ENCODE peak calls at places on chromosomes 12 and 14, in nine cellular contexts. U, R, Y, P, W, K, F, V and E are unnamed samples. For H3K36me3, the result is how much of the 10 kb centered on the place peaks cover.

GRCh38 chr12:92363295-92364146 is 217.9 kb upstream of the BTG1 start:
- DNase-seq in U (peak), R (peak), Y (no peak), P (peak), W (no peak), K (peak), F (peak), V (no peak), E (peak)

GRCh38 chr14:96071561-96071960 is 32.4 kb downstream of the C14orf132 start:
- DNase-seq in U (no peak), R (no peak), Y (no peak), P (no peak), W (no peak), K (no peak), F (no peak), V (no peak), E (no peak)

GRCh38 chr14:61470261-61470953 is 149.0 kb downstream of the PRKCH start:
- DNase-seq in U (no peak), R (peak), Y (no peak), P (no peak), W (no peak), K (peak), F (peak), V (no peak), E (no peak)

GRCh38 chr12:54058189-54058917 is 4.7 kb downstream of the HOXC4 start:
- DNase-seq in U (no peak), R (no peak), Y (no peak), P (no peak), W (no peak), K (no peak), F (no peak), V (no peak), E (no peak)

GRCh38 chr12:10641735-10642500 is 28.5 kb upstream of the MAGOHB start:
- DNase-seq in U (peak), R (no peak), Y (no peak), P (no peak), W (no peak), K (peak), F (no peak), V (no peak), E (no peak)

GRCh38 chr12:8941691-8942478 is 7.6 kb downstream of the M6PR start:
- DNase-seq in U (no peak), R (no peak), Y (no peak), P (no peak), W (no peak), K (no peak), F (no peak), V (no peak), E (no peak)

GRCh38 chr12:51911307-51911706 is 4.0 kb downstream of the ACVRL1 start:
- DNase-seq in U (no peak), R (no peak), Y (no peak), P (no peak), W (no peak), K (peak), F (no peak), V (no peak), E (no peak)

GRCh38 chr14:70640938-70641547 is 673 bp upstream of the TTC9 start:
- DNase-seq in U (peak), R (peak), Y (no peak), P (no peak), W (peak), K (peak), F (no peak), V (peak), E (peak)

GRCh38 chr12:70733385-70733784 is 96.2 kb upstream of the PTPRB start:
- DNase-seq in U (no peak), R (no peak), Y (peak), P (peak), W (no peak), K (peak), F (no peak), V (no peak), E (no peak)

GRCh38 chr12:57765003-57765697 is 1.7 kb downstream of the CYP27B1 start:
- DNase-seq in U (peak), R (no peak), Y (peak), P (no peak), W (peak), K (peak), F (no peak), V (no peak), E (peak)

GRCh38 chr12:42156232-42156631 is 11.6 kb upstream of the GXYLT1 start:
- DNase-seq in U (no peak), R (no peak), Y (no peak), P (no peak), W (no peak), K (no peak), F (no peak), V (no peak), E (no peak)

GRCh38 chr14:97456958-97457357 is 659.8 kb downstream of the VRK1 start:
- DNase-seq in U (no peak), R (no peak), Y (no peak), P (no peak), W (no peak), K (no peak), F (no peak), V (no peak), E (no peak)

GRCh38 chr12:102702447-102703114 is 214.5 kb downstream of the PAH start:
- DNase-seq in U (peak), R (peak), Y (peak), P (peak), W (peak), K (peak), F (peak), V (peak), E (no peak)

GRCh38 chr14:71169028-71169427 is 261.8 kb downstream of the PCNX1 start:
- DNase-seq in U (no peak), R (no peak), Y (no peak), P (no peak), W (no peak), K (no peak), F (no peak), V (no peak), E (no peak)

GRCh38 chr12:128040971-128041370 is 226.0 kb upstream of the TMEM132C start:
- DNase-seq in U (no peak), R (no peak), Y (no peak), P (no peak), W (no peak), K (no peak), F (no peak), V (no peak), E (no peak)

GRCh38 chr12:3047961-3048360 is 29.2 kb upstream of the TSPAN9 start:
- DNase-seq in U (no peak), R (peak), Y (no peak), P (no peak), W (no peak), K (peak), F (no peak), V (no peak), E (no peak)

GRCh38 chr12:115632323-115632722 is 645.2 kb downstream of the MED13L start:
- DNase-seq in U (no peak), R (no peak), Y (no peak), P (no peak), W (no peak), K (no peak), F (no peak), V (no peak), E (no peak)

GRCh38 chr12:120950807-120951206 is 27.5 kb upstream of the HNF1A start:
- DNase-seq in U (no peak), R (no peak), Y (no peak), P (no peak), W (no peak), K (no peak), F (no peak), V (no peak), E (no peak)

GRCh38 chr14:42192659-42193425 is 586.2 kb downstream of the LRFN5 start:
- DNase-seq in U (no peak), R (no peak), Y (no peak), P (no peak), W (no peak), K (peak), F (no peak), V (no peak), E (no peak)

GRCh38 chr12:88371416-88372183 is 208.7 kb downstream of the KITLG start:
- DNase-seq in U (peak), R (no peak), Y (no peak), P (peak), W (no peak), K (no peak), F (no peak), V (no peak), E (no peak)

GRCh38 chr12:54601841-54602240 is 13.4 kb upstream of the PPP1R1A start:
- DNase-seq in U (no peak), R (no peak), Y (no peak), P (no peak), W (no peak), K (no peak), F (no peak), V (no peak), E (no peak)

GRCh38 chr12:24754690-24755638 is 193.9 kb downstream of the BCAT1 start:
- DNase-seq in U (no peak), R (no peak), Y (peak), P (no peak), W (no peak), K (no peak), F (no peak), V (no peak), E (no peak)

GRCh38 chr12:15485466-15485865 is 163.2 kb downstream of the PTPRO start:
- DNase-seq in U (no peak), R (no peak), Y (no peak), P (no peak), W (no peak), K (no peak), F (no peak), V (no peak), E (no peak)

GRCh38 chr14:32081901-32082300 is 4.8 kb downstream of the ARHGAP5 start:
- DNase-seq in U (no peak), R (no peak), Y (no peak), P (no peak), W (no peak), K (no peak), F (no peak), V (no peak), E (no peak)

GRCh38 chr14:43003845-43004244 is 1397.2 kb downstream of the LRFN5 start:
- DNase-seq in U (no peak), R (no peak), Y (peak), P (no peak), W (no peak), K (no peak), F (no peak), V (no peak), E (no peak)

GRCh38 chr14:97329701-97330100 is 532.5 kb downstream of the VRK1 start:
- DNase-seq in U (no peak), R (no peak), Y (no peak), P (no peak), W (no peak), K (no peak), F (no peak), V (no peak), E (no peak)

GRCh38 chr12:116674643-116675183 is 63.2 kb downstream of the SPRING1 start:
- DNase-seq in U (no peak), R (no peak), Y (no peak), P (no peak), W (no peak), K (no peak), F (no peak), V (no peak), E (no peak)

GRCh38 chr14:33435911-33436310 is 497.2 kb downstream of the NPAS3 start:
- DNase-seq in U (no peak), R (no peak), Y (no peak), P (no peak), W (no peak), K (no peak), F (no peak), V (no peak), E (no peak)

GRCh38 chr12:120041386-120042231 is 52.6 kb downstream of the BICDL1 start:
- DNase-seq in U (no peak), R (no peak), Y (peak), P (no peak), W (no peak), K (no peak), F (no peak), V (no peak), E (no peak)

GRCh38 chr14:103250181-103250580 is 83.9 kb upstream of the EIF5 start:
- DNase-seq in U (no peak), R (no peak), Y (no peak), P (no peak), W (no peak), K (no peak), F (no peak), V (no peak), E (no peak)

GRCh38 chr12:632102-632696 is 31.0 kb downstream of the NINJ2 start:
- DNase-seq in U (no peak), R (peak), Y (peak), P (peak), W (peak), K (peak), F (no peak), V (no peak), E (no peak)

GRCh38 chr12:105641742-105642141 is 311.3 kb downstream of the C12orf75 start:
- DNase-seq in U (no peak), R (peak), Y (no peak), P (no peak), W (no peak), K (no peak), F (no peak), V (no peak), E (no peak)

GRCh38 chr14:100304825-100305445 is 1.3 kb downstream of the SLC25A29 start:
- DNase-seq in U (peak), R (no peak), Y (no peak), P (peak), W (peak), K (peak), F (peak), V (no peak), E (no peak)
- TF ChIP-seq POLR2A in U (peak), R (no peak), Y (no peak), P (no peak), W (no peak), K (no peak), F (no peak), V (no peak), E (no peak)

DNA sequence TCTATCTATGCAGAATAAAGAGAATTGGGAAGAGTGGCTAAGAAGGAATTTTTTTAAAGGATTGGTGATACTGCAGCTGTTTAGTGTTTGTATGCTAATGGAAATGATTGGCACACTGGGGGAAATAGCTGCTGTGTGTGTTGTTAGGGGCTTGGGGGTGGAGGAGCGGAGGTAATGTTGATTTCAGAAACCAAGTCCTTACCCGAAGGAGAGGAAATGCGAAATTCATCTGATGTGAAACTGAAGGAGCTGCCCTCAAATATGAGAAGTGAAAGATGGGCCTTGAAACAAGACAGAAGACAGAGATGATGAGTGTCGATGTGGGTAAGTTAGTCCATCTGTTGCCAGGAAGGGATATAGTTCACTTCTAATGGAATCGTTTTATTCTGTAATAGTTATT is 21.2 kb upstream of the RNASE12 start:
- DNase-seq in U (no peak), R (no peak), Y (no peak), P (no peak), W (no peak), K (no peak), F (no peak), V (no peak), E (no peak)
- H3K4me3 ChIP-seq in U (no peak), R (no peak), Y (no peak), P (no peak), W (no peak), K (no peak), F (no peak), V (no peak), E (no peak)

DNA sequence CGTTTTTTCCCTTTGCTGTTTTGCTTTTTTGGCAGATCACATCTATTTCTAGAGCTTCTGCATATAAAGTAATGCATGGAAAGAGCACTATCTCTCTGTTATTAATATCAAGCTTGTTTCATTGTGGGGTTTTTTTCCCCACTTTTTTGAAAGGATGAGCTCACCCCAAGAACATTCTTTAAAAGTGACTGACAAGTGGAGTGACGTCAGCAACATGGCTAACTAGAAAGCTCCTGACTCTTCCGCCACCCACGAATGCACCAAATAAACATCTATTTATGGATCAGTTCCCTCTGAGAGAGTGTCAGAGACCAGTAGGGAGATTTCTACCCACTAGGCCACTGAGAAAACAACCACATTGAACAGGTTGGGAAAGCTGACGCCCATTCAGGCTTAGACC is 445.4 kb downstream of the GALC start:
- DNase-seq in U (no peak), R (no peak), Y (no peak), P (no peak), W (no peak), K (no peak), F (no peak), V (no peak), E (no peak)
- H3K36me3 ChIP-seq in U (under half), R (under half), Y (under half), P (under half), W (under half), K (under half), F (under half), V (under half), E (under half)

GRCh38 chr14:105167303-105168092 is 1.1 kb downstream of the JAG2 start:
- DNase-seq in U (peak), R (no peak), Y (no peak), P (no peak), W (peak), K (no peak), F (no peak), V (no peak), E (peak)
- TF ChIP-seq POLR2A in U (no peak), R (peak), Y (no peak), P (no peak), W (no peak), K (no peak), F (no peak), V (no peak), E (no peak)

DNA sequence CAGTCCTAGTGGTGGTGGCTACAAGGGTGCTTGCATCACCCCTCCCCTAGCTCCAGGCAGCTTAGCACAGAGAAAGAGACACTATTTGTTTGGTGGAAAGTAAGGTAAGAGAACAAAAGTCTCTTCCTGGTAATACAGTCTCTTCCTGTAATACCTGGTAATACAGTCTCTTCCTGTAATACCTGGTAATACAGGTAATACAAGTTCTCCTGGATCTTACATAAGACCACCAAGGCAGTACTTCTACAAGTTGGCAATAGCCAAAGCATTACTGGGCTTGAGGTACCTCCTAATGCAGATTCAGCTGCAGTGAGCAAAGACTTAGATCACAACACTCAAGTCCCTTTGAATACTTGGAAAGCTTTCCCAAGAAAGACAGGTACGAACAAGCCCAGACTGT is 77.0 kb downstream of the CATSPERB start:
- DNase-seq in U (no peak), R (no peak), Y (no peak), P (no peak), W (no peak), K (no peak), F (no peak), V (no peak), E (no peak)
- H3K4me3 ChIP-seq in U (no peak), R (no peak), Y (no peak), P (no peak), W (no peak), K (no peak), F (no peak), V (no peak), E (no peak)